ENCODE peak calls at places on chromosomes 4 and X, in eight cellular contexts. J, G, D, F, H, Q, N and U are unnamed samples.

GRCh38 chrX:134807039-134807729 is 148.9 kb upstream of the PLAC1 start:
- DNase-seq in N (peak; percentile 83), F (peak; percentile 91), Q (peak; percentile 94), D (peak; percentile 83), G (peak; percentile 93), H (peak; percentile 92), J (peak; percentile 92), U (no peak)

GRCh38 chr4:22391548-22391947 is 124.3 kb downstream of the ADGRA3 start:
- DNase-seq in G (no peak), D (peak; percentile 8), H (peak; percentile 50), J (no peak), N (peak; percentile 41), Q (no peak), F (peak; percentile 26), U (no peak)

GRCh38 chr4:46386570-46386969 is 3.4 kb downstream of the GABRA2 start:
- DNase-seq in D (no peak), J (no peak), G (no peak), H (peak; percentile 77), Q (no peak), F (no peak), N (peak; percentile 13), U (no peak)

GRCh38 chr4:15320116-15320515 is 107.7 kb upstream of the C1QTNF7 start:
- DNase-seq in H (no peak), G (no peak), D (no peak), J (no peak), N (peak; percentile 6), F (no peak), Q (no peak), U (no peak)

GRCh38 chr4:20283039-20283438 is 31.3 kb downstream of the SLIT2 start:
- DNase-seq in D (no peak), G (no peak), Q (no peak), F (no peak), J (no peak), N (no peak), H (peak; percentile 90), U (no peak)

GRCh38 chr4:117491531-117491930 is 406.2 kb upstream of the TRAM1L1 start:
- DNase-seq in H (no peak), G (no peak), Q (no peak), D (no peak), N (no peak), J (no peak), F (no peak), U (no peak)

GRCh38 chrX:115912372-115912897 is 258.1 kb upstream of the AGTR2 start:
- DNase-seq in D (no peak), G (no peak), H (no peak), F (no peak), Q (peak; percentile 73), N (peak; percentile 5), J (no peak), U (no peak)

GRCh38 chr4:153676491-153676890 is 7.6 kb upstream of the TLR2 start:
- DNase-seq in J (no peak), N (peak; percentile 57), G (no peak), D (no peak), H (no peak), F (peak; percentile 56), Q (no peak), U (no peak)

GRCh38 chrX:154505726-154506125 is 10.3 kb downstream of the FAM3A start:
- DNase-seq in F (peak; percentile 66), G (no peak), H (no peak), D (no peak), Q (no peak), J (no peak), N (peak; percentile 76), U (no peak)

GRCh38 chr4:82706349-82707000 is 92.1 kb downstream of the SCD5 start:
- DNase-seq in J (no peak), H (peak; percentile 45), F (no peak), D (no peak), Q (no peak), N (no peak), G (no peak), U (no peak)

GRCh38 chrX:138925330-138925729 is 213.8 kb upstream of the FGF13 start:
- DNase-seq in H (no peak), F (peak; percentile 86), N (peak; percentile 92), D (peak; percentile 46), J (no peak), G (no peak), Q (no peak), U (no peak)

GRCh38 chr4:52873191-52873590 is 11.1 kb downstream of the RASL11B start:
- DNase-seq in H (peak; percentile 35), D (no peak), N (peak; percentile 33), J (no peak), F (no peak), G (no peak), Q (no peak), U (no peak)

GRCh38 chrX:47560179-47560830 is 700 bp upstream of the ARAF start:
- DNase-seq in G (no peak), N (no peak), Q (no peak), H (no peak), D (no peak), F (no peak), J (no peak), U (no peak)

GRCh38 chrX:121146059-121146628 is 98.7 kb downstream of the GLUD2 start:
- DNase-seq in N (peak; percentile 23), H (no peak), F (no peak), G (no peak), J (no peak), Q (no peak), D (no peak), U (no peak)

GRCh38 chr4:150348079-150348478 is 233.9 kb upstream of the MAB21L2 start:
- DNase-seq in D (no peak), J (no peak), N (peak; percentile 89), Q (no peak), G (no peak), H (no peak), F (peak; percentile 77), U (no peak)

GRCh38 chr4:109979932-109980717 is 67.4 kb downstream of the EGF start:
- DNase-seq in D (peak; percentile 16), H (no peak), N (peak; percentile 76), Q (no peak), F (peak; percentile 77), G (no peak), J (no peak), U (no peak)

GRCh38 chrX:45765281-45765680 is 564.6 kb upstream of the DIPK2B start:
- DNase-seq in N (no peak), J (no peak), D (no peak), H (no peak), G (no peak), F (no peak), Q (no peak), U (no peak)

GRCh38 chr4:149164282-149164681 is 651.4 kb downstream of the IQCM start:
- DNase-seq in F (no peak), N (no peak), D (peak; percentile 63), Q (no peak), G (no peak), J (no peak), H (peak; percentile 72), U (no peak)

GRCh38 chrX:46693149-46693548 is 65.8 kb downstream of the SLC9A7 start:
- DNase-seq in D (no peak), F (no peak), N (no peak), G (no peak), Q (peak; percentile 45), H (no peak), J (no peak), U (no peak)

GRCh38 chr4:28449080-28449479 is 1588.4 kb downstream of the STIM2 start:
- DNase-seq in H (no peak), D (no peak), F (no peak), Q (no peak), J (no peak), N (no peak), G (no peak), U (no peak)

GRCh38 chrX:21683910-21684309 is 25.8 kb upstream of the KLHL34 start:
- DNase-seq in N (no peak), H (no peak), Q (no peak), J (no peak), G (no peak), D (peak; percentile 21), F (no peak), U (no peak)

GRCh38 chr4:8607603-8608481 is 15.3 kb downstream of the CPZ start:
- DNase-seq in D (no peak), G (no peak), J (no peak), H (peak; percentile 95), F (no peak), Q (peak; percentile 25), N (peak; percentile 7), U (peak; percentile 65)

GRCh38 chr4:83151645-83152044 is 37.1 kb upstream of the PLAC8 start:
- DNase-seq in N (no peak), H (no peak), J (no peak), G (no peak), D (no peak), F (no peak), Q (no peak), U (no peak)

GRCh38 chr4:6688879-6689505 is 4.7 kb upstream of the S100P start:
- DNase-seq in N (peak; percentile 92), J (no peak), G (peak; percentile 67), F (peak; percentile 94), Q (peak; percentile 69), H (peak; percentile 91), D (peak; percentile 76), U (peak; percentile 92)

GRCh38 chr4:85956296-85956955 is 403.4 kb downstream of the MAPK10 start:
- DNase-seq in H (no peak), G (no peak), D (no peak), N (no peak), Q (no peak), F (no peak), J (no peak), U (no peak)

DNA sequence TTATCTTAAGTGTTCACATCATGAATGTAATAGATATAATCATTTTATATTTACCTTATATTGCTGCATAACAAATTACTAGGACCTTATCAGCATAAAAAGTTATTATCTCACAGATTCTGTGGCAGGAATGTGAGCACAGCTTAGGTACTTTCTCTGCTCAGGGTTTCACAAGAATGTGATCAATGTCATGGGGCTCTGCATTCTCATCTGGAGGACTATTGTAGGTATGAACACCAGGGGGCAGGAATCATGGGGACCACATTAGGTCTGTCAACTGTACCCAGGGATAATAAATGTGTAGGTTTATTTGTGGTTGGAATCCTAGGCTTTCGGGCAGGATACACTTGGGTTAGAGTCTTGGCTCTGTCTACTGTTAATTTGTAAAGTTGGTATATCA is 519.2 kb downstream of the ARAP2 start:
- DNase-seq in G (no peak), N (peak; percentile 5), D (no peak), J (no peak), Q (peak; percentile 18), H (peak; percentile 49), F (peak; percentile 24), U (no peak)
- TF ChIP-seq CTCF in G (no peak), N (peak; percentile 17), D (no peak), J (no peak), Q (peak; percentile 37), H (peak; percentile 76), F (no peak), U (no peak)

GRCh38 chr4:127965062-127965802 is at the start of the genes ABHD18 and MFSD8:
- DNase-seq in H (peak; percentile 100), J (peak; percentile 99), F (peak; percentile 100), Q (peak; percentile 100), G (peak; percentile 100), D (peak; percentile 98), N (peak; percentile 98), U (peak; percentile 100)
- TF ChIP-seq CTCF in H (peak; percentile 76), J (no peak), F (peak; percentile 45), Q (peak; percentile 16), G (no peak), D (peak; percentile 51), N (peak; percentile 46), U (peak; percentile 82)

GRCh38 chrX:33324099-33324498 is 112.8 kb upstream of the DMD start:
- DNase-seq in Q (no peak), N (no peak), D (no peak), J (no peak), G (no peak), F (peak; percentile 0), H (no peak), U (no peak)
- TF ChIP-seq CTCF in Q (no peak), N (no peak), D (no peak), J (no peak), G (peak; percentile 9), F (no peak), H (peak; percentile 65), U (peak; percentile 42)

GRCh38 chr4:33685939-33686338 is 2558.4 kb downstream of the ARAP2 start:
- DNase-seq in J (no peak), G (no peak), Q (no peak), F (no peak), H (no peak), D (no peak), N (no peak), U (no peak)
- TF ChIP-seq CTCF in J (no peak), G (no peak), Q (no peak), F (no peak), H (no peak), D (no peak), N (no peak), U (no peak)